ENCODE peak calls at places on chromosome 15, in eight cellular contexts. J, W, K, L, R, A, B and O are unnamed samples.

GRCh38 chr15:29688981-29689723 is 133.1 kb downstream of the TJP1 start:
- DNase-seq in W (no peak), K (no peak), A (no peak), B (no peak), R (peak), L (peak), J (no peak), O (no peak)

GRCh38 chr15:57216288-57216687 is 160.0 kb upstream of the CGNL1 start:
- DNase-seq in W (no peak), A (peak), R (no peak), J (no peak), B (no peak), L (no peak), K (no peak), O (no peak)

GRCh38 chr15:85477730-85478129 is 97.3 kb downstream of the AKAP13 start:
- DNase-seq in R (no peak), A (peak), W (no peak), K (no peak), J (no peak), L (peak), B (no peak), O (no peak)

GRCh38 chr15:96209285-96209735 is 121.2 kb upstream of the NR2F2 start:
- DNase-seq in A (no peak), L (no peak), B (peak), W (no peak), R (no peak), J (no peak), K (no peak), O (no peak)

GRCh38 chr15:100728371-100729201 is 126.2 kb downstream of the ASB7 start:
- DNase-seq in K (peak), B (no peak), L (no peak), J (no peak), A (no peak), W (peak), R (peak), O (no peak)

GRCh38 chr15:82873000-82873680 is 63.7 kb downstream of the WHAMM start:
- DNase-seq in W (no peak), K (no peak), R (no peak), L (no peak), A (no peak), J (no peak), B (peak), O (no peak)

GRCh38 chr15:90819390-90819789 is 49.0 kb upstream of the FURIN start:
- DNase-seq in W (no peak), A (no peak), R (no peak), K (no peak), L (peak), J (no peak), B (peak), O (no peak)

GRCh38 chr15:38176155-38176554 is 76.5 kb upstream of the SPRED1 start:
- DNase-seq in W (no peak), L (peak), B (no peak), J (no peak), R (no peak), A (peak), K (no peak), O (peak)

GRCh38 chr15:58606577-58607080 is 142.9 kb downstream of the ADAM10 start:
- DNase-seq in R (no peak), B (no peak), A (no peak), K (no peak), W (no peak), L (no peak), J (no peak), O (no peak)

GRCh38 chr15:69236505-69236904 is 62.2 kb upstream of the PAQR5 start:
- DNase-seq in A (no peak), J (no peak), B (no peak), W (no peak), L (no peak), R (no peak), K (no peak), O (no peak)

GRCh38 chr15:59160880-59161593 is 45.6 kb upstream of the LDHAL6B start:
- DNase-seq in L (peak), J (peak), K (peak), B (no peak), R (peak), W (no peak), A (no peak), O (peak)

GRCh38 chr15:101520395-101520794 is 30.9 kb upstream of the PCSK6 start:
- DNase-seq in J (no peak), K (no peak), A (no peak), L (no peak), B (no peak), R (peak), W (no peak), O (no peak)

GRCh38 chr15:66714543-66714981 is 12.5 kb downstream of the SMAD6 start:
- DNase-seq in R (no peak), J (no peak), L (peak), A (peak), B (no peak), W (no peak), K (no peak), O (no peak)
- H3K4me3 ChIP-seq in R (no peak), J (no peak), L (no peak), A (no peak), B (no peak), W (no peak), K (peak), O (no peak)

DNA sequence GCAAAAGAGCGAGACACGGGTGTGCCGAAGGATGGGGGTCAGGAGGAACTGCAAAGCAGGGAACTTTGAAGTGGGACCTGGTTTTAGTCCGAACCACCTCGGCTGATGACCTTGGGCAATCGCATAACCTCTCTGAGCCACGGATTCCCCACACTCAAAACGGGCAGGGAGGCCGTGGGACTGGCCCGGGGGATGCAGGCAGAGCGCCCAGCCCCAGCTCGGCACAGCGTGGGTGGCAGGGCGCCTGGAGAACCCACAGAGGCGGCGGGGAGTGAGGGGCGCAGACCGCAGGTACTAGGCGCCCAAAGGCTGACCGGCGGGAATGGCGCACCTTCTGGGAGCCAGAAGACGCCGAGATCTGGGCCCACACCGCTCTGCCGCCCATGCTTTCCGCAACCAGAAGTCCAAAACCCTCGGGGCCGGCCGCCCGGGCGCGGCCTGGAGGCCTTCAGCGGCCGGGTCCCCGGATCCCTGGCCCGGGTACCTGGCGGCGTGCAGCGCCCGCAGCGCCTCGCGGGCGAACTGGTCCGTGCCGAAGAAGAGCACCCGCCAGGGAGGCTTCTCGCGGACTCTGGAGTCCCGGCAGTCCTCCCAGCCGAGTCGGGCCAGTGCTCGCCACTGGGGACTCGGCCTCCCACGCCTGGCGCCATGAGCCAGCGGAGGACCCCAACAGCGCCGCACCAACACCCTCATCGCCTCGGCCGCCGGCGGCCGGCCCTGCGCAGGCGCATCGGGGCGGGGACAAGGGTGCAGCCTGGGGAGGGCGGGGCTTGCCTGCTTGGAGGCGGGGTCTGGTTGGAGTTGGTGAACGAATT is at the start of gene MTFMT:
- DNase-seq in L (peak), K (peak), A (peak), R (peak), W (peak), B (peak), J (peak), O (peak)
- TF ChIP-seq CTCF in L (peak), K (no peak), A (no peak), R (no peak), W (peak), B (no peak), J (no peak), O (peak)

DNA sequence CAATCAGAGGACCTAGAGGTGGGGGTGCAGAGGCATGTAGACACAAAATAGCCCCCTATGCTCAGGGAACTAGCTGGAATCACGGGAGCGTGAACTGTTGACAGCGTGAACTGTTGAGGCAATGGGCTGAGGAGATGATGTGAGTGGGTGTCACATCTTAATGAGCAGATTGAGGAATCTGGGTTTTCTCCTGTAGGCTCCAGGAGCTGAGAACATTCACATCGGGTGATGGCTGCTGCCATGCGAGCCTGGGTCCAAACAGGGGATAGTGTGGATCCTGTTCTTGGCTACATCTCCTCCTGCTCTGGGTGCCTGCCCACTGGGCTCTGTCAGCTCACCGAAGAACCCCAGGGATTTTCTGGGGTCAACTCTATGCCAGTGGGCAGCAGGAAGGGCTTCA is 2.1 kb downstream of the LARP6 start:
- DNase-seq in R (no peak), L (no peak), B (no peak), K (no peak), A (no peak), J (no peak), W (no peak), O (no peak)
- H3K4me3 ChIP-seq in R (no peak), L (no peak), B (no peak), K (no peak), A (peak), J (no peak), W (no peak), O (no peak)

GRCh38 chr15:75809986-75810750 is 33.1 kb upstream of the UBE2Q2 start:
- DNase-seq in A (peak), R (peak), B (peak), J (no peak), L (no peak), W (no peak), K (peak), O (peak)
- TF ChIP-seq CTCF in A (peak), R (peak), B (peak), J (peak), L (peak), W (no peak), K (peak), O (peak)

GRCh38 chr15:45022871-45023658 is at the start of gene SORD:
- DNase-seq in L (peak), R (peak), J (peak), W (peak), K (peak), B (peak), A (peak), O (peak)

GRCh38 chr15:45023659-45024320 is 795 bp downstream of the SORD start:
- DNase-seq in K (peak), B (no peak), R (no peak), A (peak), W (no peak), J (no peak), L (peak), O (no peak)

GRCh38 chr15:45030743-45031142 is 7.7 kb downstream of the SORD start:
- DNase-seq in J (no peak), A (no peak), L (peak), B (no peak), W (no peak), K (no peak), R (no peak), O (no peak)

GRCh38 chr15:45026646-45027045 is 3.7 kb downstream of the SORD start:
- DNase-seq in W (no peak), A (no peak), J (no peak), B (peak), K (no peak), L (peak), R (no peak), O (no peak)

DNA sequence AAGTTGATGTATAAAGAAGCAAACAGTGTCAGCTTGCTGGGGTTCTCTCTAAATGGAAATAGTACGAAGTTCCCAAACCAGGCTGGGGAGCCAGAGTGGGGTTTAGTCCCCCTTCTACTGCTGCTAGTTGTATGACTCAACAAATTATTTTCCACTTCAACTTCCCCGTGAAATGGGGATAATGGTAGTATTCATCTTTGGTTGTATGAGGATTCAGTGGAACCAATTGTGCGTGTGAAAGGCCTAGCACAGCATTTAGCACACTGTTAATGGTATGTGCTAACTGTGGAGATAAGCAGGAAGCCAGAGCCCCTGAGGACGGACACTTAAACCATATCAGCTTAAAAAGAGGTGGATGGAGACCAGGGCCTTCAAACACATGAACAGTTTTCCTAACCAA is 4.2 kb downstream of the SORD start:
- DNase-seq in A (peak), R (no peak), J (no peak), W (no peak), B (no peak), K (no peak), L (no peak), O (no peak)
- H3K4me3 ChIP-seq in A (no peak), R (no peak), J (no peak), W (no peak), B (no peak), K (no peak), L (no peak), O (no peak)

GRCh38 chr15:86915811-86916331 is 836.2 kb downstream of the AGBL1 start:
- DNase-seq in A (peak), R (no peak), B (no peak), J (peak), L (peak), W (peak), K (peak), O (peak)
- TF ChIP-seq CTCF in A (peak), R (peak), B (no peak), J (no peak), L (peak), W (peak), K (peak), O (peak)

GRCh38 chr15:26628071-26628470 is 144.8 kb downstream of the GABRB3 start:
- DNase-seq in W (no peak), R (no peak), B (no peak), L (no peak), A (no peak), K (peak), J (peak), O (no peak)
- H3K4me3 ChIP-seq in W (no peak), R (no peak), B (no peak), L (no peak), A (no peak), K (peak), J (no peak), O (no peak)